ENCODE peak calls at places on chromosome 11, in five cellular contexts. J is Calu3, W is heart left ventricle, I is HCT116, G is fibroblast of lung. R is an unnamed sample.

GRCh38 chr11:2511421-2512369 is 66.9 kb downstream of the KCNQ1 start:
- DNase-seq in J (no peak), W (peak), I (no peak), G (no peak), R (peak)

GRCh38 chr11:27207025-27207650 is 155.9 kb downstream of the CCDC34 start:
- DNase-seq in J (no peak), W (no peak), I (no peak), G (no peak), R (no peak)

GRCh38 chr11:114183041-114183511 is 113.1 kb upstream of the NNMT start:
- DNase-seq in J (no peak), W (no peak), I (no peak), G (no peak), R (no peak)

GRCh38 chr11:3942956-3943497 is 87.6 kb downstream of the STIM1 start:
- DNase-seq in J (no peak), W (no peak), I (no peak), G (no peak), R (no peak)

GRCh38 chr11:101825551-101825950 is 89.3 kb upstream of the CEP126 start:
- DNase-seq in J (no peak), W (no peak), I (no peak), G (peak), R (no peak)

GRCh38 chr11:36010010-36010740 is 66.3 kb downstream of the LDLRAD3 start:
- DNase-seq in J (no peak), W (no peak), I (no peak), G (peak), R (no peak)

GRCh38 chr11:31995525-31996123 is 95.2 kb upstream of the RCN1 start:
- DNase-seq in J (no peak), W (no peak), I (no peak), G (peak), R (no peak)

GRCh38 chr11:33214187-33214586 is 43.0 kb upstream of the HIPK3 start:
- DNase-seq in J (no peak), W (no peak), I (no peak), G (no peak), R (no peak)

GRCh38 chr11:69915501-69916250 is 96.5 kb upstream of the FGF3 start:
- DNase-seq in J (peak), W (peak), I (peak), G (peak), R (peak)

GRCh38 chr11:16543642-16544041 is 187.3 kb upstream of the SOX6 start:
- DNase-seq in J (no peak), W (no peak), I (no peak), G (no peak), R (no peak)

GRCh38 chr11:101030692-101031091 is 98.9 kb downstream of the PGR start:
- DNase-seq in J (no peak), W (no peak), I (no peak), G (no peak), R (no peak)

GRCh38 chr11:2687223-2687530 is 12.6 kb downstream of the KCNQ1OT1 start:
- DNase-seq in J (no peak), W (no peak), I (no peak), G (no peak), R (no peak)

GRCh38 chr11:69041516-69041915 is 7.2 kb upstream of the TPCN2 start:
- DNase-seq in J (no peak), W (no peak), I (no peak), G (peak), R (no peak)

GRCh38 chr11:7341551-7341950 is 89.8 kb downstream of the SYT9 start:
- DNase-seq in J (no peak), W (no peak), I (no peak), G (no peak), R (no peak)

GRCh38 chr11:79430280-79430679 is 10.6 kb downstream of the TENM4 start:
- DNase-seq in J (no peak), W (no peak), I (no peak), G (no peak), R (no peak)

GRCh38 chr11:103395612-103396011 is 286.4 kb downstream of the DYNC2H1 start:
- DNase-seq in J (no peak), W (no peak), I (no peak), G (no peak), R (no peak)

GRCh38 chr11:44785856-44786606 is 59.3 kb downstream of the TSPAN18 start:
- DNase-seq in J (peak), W (no peak), I (no peak), G (no peak), R (no peak)
- TF ChIP-seq CTCF in J (no peak), W (peak), I (no peak), G (no peak), R (no peak)

GRCh38 chr11:11899401-11899800 is 57.6 kb downstream of the USP47 start:
- DNase-seq in J (no peak), W (no peak), I (no peak), G (no peak), R (no peak)
- TF ChIP-seq CTCF in J (no peak), W (no peak), I (no peak), G (no peak), R (no peak)

GRCh38 chr11:108027057-108027456 is 18.4 kb downstream of the CUL5 start:
- DNase-seq in J (no peak), W (no peak), I (no peak), G (no peak), R (no peak)
- TF ChIP-seq CTCF in J (no peak), W (no peak), I (peak), G (no peak), R (peak)

GRCh38 chr11:8905528-8906165 is 5.3 kb upstream of the AKIP1 start:
- DNase-seq in J (no peak), W (no peak), I (no peak), G (peak), R (no peak)
- TF ChIP-seq CTCF in J (no peak), W (no peak), I (no peak), G (no peak), R (no peak)

DNA sequence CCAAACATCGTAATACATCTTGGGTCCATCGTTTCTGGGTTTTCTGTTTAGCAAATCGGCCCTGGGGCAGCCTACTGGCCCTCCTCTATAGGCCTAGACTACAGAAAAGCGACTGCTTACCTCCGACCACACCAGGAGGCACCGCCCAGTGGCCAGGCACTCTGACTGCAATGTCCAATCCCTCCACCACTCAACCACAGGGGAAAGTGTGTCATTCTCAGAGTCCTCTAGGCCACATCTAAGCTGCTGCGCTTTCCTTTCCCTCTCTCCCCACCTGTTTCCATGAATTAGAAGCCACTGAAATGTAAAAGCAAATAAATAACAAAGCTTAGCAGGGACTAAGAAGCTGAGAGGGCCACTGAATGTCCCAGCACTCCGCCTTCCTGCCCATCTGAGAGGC is 50.2 kb upstream of the FLI1 start:
- DNase-seq in J (no peak), W (no peak), I (no peak), G (no peak), R (no peak)
- TF ChIP-seq CTCF in J (no peak), W (no peak), I (no peak), G (no peak), R (no peak)

DNA sequence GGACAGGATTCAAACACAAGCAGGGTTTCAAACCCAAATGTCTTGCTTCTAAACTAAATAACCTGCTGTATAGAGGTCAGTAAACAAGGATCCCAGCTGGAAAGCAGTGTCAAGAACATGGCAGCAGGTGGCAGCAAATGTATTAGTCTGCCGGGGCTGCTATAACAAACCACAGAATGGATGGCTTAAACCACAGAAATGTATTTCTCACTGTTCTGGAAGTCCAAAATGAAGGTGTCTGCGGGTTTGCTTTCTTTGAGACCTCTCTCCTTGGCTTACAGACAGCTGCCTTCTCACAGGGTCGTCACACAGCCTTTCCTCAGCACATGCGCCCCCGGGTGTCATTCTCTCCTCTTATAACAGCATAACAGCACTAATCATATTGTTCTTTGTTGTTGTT is 65.1 kb upstream of the LRRC55 start:
- DNase-seq in J (peak), W (no peak), I (peak), G (peak), R (no peak)
- TF ChIP-seq CTCF in J (peak), W (peak), I (peak), G (peak), R (peak)

DNA sequence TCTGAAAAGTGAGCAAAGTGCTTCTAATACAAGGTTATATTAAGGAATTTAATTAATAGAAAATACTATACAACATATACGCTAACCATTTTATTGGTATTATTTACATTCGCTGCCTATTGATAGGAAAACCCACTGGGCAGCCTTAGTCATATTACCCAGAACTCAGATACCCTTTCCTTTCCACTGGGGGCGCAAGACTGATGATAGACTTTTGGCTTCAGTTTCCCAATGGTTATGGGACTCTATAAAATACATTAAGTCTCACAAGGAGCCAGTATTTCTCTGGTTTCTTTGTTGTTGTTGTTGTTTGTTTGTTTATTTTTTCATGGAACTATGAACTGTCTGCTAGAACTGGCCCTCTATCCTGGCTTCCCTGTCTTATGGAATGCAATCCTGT is 471.1 kb upstream of the KIRREL3 start:
- DNase-seq in J (no peak), W (no peak), I (no peak), G (no peak), R (no peak)
- TF ChIP-seq CTCF in J (no peak), W (no peak), I (no peak), G (no peak), R (no peak)

R was measured in CD14-positive monocyte.